ENCODE peak calls at places on chromosome 22, in ten cellular contexts. E, C, P, B, F, Q, S, K, J and L are unnamed samples.

GRCh38 chr22:39166547-39166946 is 14.1 kb upstream of the CBX7 start:
- DNase-seq in E (no peak), C (no peak), P (no peak), B (no peak), F (no peak), Q (no peak), S (no peak), K (no peak), J (no peak), L (no peak)

GRCh38 chr22:32281092-32281491 is 25.9 kb upstream of the SLC5A4 start:
- DNase-seq in E (no peak), C (no peak), P (peak), B (no peak), F (no peak), Q (peak), S (no peak), K (no peak), J (no peak), L (no peak)

GRCh38 chr22:49099089-49099488 is 728.6 kb downstream of the BRD1 start:
- DNase-seq in E (no peak), C (no peak), P (no peak), B (no peak), F (no peak), Q (no peak), S (no peak), K (no peak), J (no peak), L (no peak)

GRCh38 chr22:31616315-31616980 is 45.6 kb downstream of the PISD start:
- DNase-seq in E (peak), C (no peak), P (no peak), B (no peak), F (peak), Q (no peak), S (no peak), K (no peak), J (peak), L (no peak)

GRCh38 chr22:29782061-29782845 is 15.1 kb downstream of the UQCR10 start:
- DNase-seq in E (no peak), C (no peak), P (no peak), B (no peak), F (no peak), Q (peak), S (no peak), K (no peak), J (no peak), L (no peak)

GRCh38 chr22:24433868-24434471 is 6.6 kb downstream of the ADORA2A start:
- DNase-seq in E (peak), C (no peak), P (peak), B (no peak), F (peak), Q (peak), S (no peak), K (no peak), J (peak), L (no peak)

GRCh38 chr22:46061124-46061410 is 84.1 kb upstream of the WNT7B start:
- DNase-seq in E (no peak), C (no peak), P (no peak), B (no peak), F (no peak), Q (no peak), S (no peak), K (no peak), J (no peak), L (no peak)

GRCh38 chr22:50102946-50103345 is 13.1 kb downstream of the MOV10L1 start:
- DNase-seq in E (no peak), C (no peak), P (no peak), B (no peak), F (peak), Q (no peak), S (no peak), K (no peak), J (no peak), L (no peak)

GRCh38 chr22:27531782-27532530 is 269.6 kb downstream of the MN1 start:
- DNase-seq in E (no peak), C (no peak), P (peak), B (no peak), F (no peak), Q (peak), S (no peak), K (no peak), J (no peak), L (no peak)

GRCh38 chr22:50269573-50270301 is 443 bp downstream of the MAPK11 start:
- DNase-seq in E (no peak), C (no peak), P (peak), B (peak), F (no peak), Q (peak), S (no peak), K (peak), J (peak), L (peak)

GRCh38 chr22:29625090-29625825 is 21.8 kb downstream of the NF2 start:
- DNase-seq in E (no peak), C (no peak), P (peak), B (no peak), F (peak), Q (peak), S (no peak), K (no peak), J (peak), L (no peak)

GRCh38 chr22:43292633-43293025 is 50.5 kb downstream of the SCUBE1 start:
- DNase-seq in E (no peak), C (no peak), P (no peak), B (no peak), F (no peak), Q (no peak), S (no peak), K (no peak), J (no peak), L (no peak)

GRCh38 chr22:43150731-43151206 is 590 bp upstream of the TSPO start:
- DNase-seq in E (no peak), C (no peak), P (no peak), B (no peak), F (no peak), Q (no peak), S (no peak), K (no peak), J (no peak), L (no peak)

GRCh38 chr22:29277927-29278326 is 9.9 kb downstream of the EWSR1 start:
- DNase-seq in E (no peak), C (no peak), P (no peak), B (no peak), F (no peak), Q (no peak), S (no peak), K (no peak), J (no peak), L (no peak)

GRCh38 chr22:23001463-23001862 is 68.9 kb upstream of the GNAZ start:
- DNase-seq in E (no peak), C (no peak), P (no peak), B (no peak), F (no peak), Q (no peak), S (no peak), K (no peak), J (no peak), L (no peak)

GRCh38 chr22:37381489-37381888 is 45.8 kb downstream of the ELFN2 start:
- DNase-seq in E (no peak), C (no peak), P (peak), B (no peak), F (no peak), Q (peak), S (no peak), K (no peak), J (no peak), L (no peak)

GRCh38 chr22:44723801-44724200 is 21.8 kb downstream of the PRR5 start:
- DNase-seq in E (no peak), C (no peak), P (peak), B (no peak), F (peak), Q (peak), S (no peak), K (no peak), J (no peak), L (no peak)

GRCh38 chr22:50700387-50701075 is 27.9 kb downstream of the SHANK3 start:
- DNase-seq in E (no peak), C (no peak), P (peak), B (no peak), F (no peak), Q (no peak), S (no peak), K (no peak), J (no peak), L (no peak)

GRCh38 chr22:45757068-45757467 is 85.4 kb downstream of the ATXN10 start:
- DNase-seq in E (no peak), C (no peak), P (no peak), B (no peak), F (no peak), Q (no peak), S (no peak), K (no peak), J (no peak), L (no peak)

GRCh38 chr22:37764622-37765021 is 43.1 kb upstream of the GCAT start:
- DNase-seq in E (no peak), C (no peak), P (no peak), B (no peak), F (no peak), Q (no peak), S (no peak), K (no peak), J (no peak), L (no peak)

GRCh38 chr22:41870786-41871185 is 37.9 kb downstream of the SREBF2 start:
- DNase-seq in E (no peak), C (no peak), P (no peak), B (no peak), F (no peak), Q (no peak), S (no peak), K (no peak), J (no peak), L (no peak)

GRCh38 chr22:37967147-37967546 is 13.6 kb downstream of the POLR2F start:
- DNase-seq in E (no peak), C (no peak), P (no peak), B (no peak), F (no peak), Q (no peak), S (no peak), K (no peak), J (no peak), L (no peak)

GRCh38 chr22:32794449-32795213 is 6.9 kb upstream of the TIMP3 start:
- DNase-seq in E (no peak), C (no peak), P (no peak), B (no peak), F (no peak), Q (no peak), S (no peak), K (no peak), J (no peak), L (no peak)

GRCh38 chr22:17198188-17199130 is 20.8 kb downstream of the ADA2 start:
- DNase-seq in E (no peak), C (no peak), P (peak), B (no peak), F (no peak), Q (no peak), S (no peak), K (no peak), J (no peak), L (no peak)